ENCODE peak calls at places on chromosome 14, in ten cellular contexts. X, H, S, N, D, U, Y, K, F and E are unnamed samples.

GRCh38 chr14:52703225-52703624 is 3.8 kb upstream of the PSMC6 start:
- DNase-seq in X (no peak), H (no peak), S (peak; percentile 94), N (peak; percentile 98), D (no peak), U (no peak), Y (peak; percentile 91), K (no peak), F (peak; percentile 54), E (no peak)

GRCh38 chr14:53954551-53955233 is 1.9 kb downstream of the BMP4 start:
- DNase-seq in X (no peak), H (no peak), S (peak; percentile 45), N (peak; percentile 36), D (peak; percentile 27), U (peak; percentile 57), Y (peak; percentile 63), K (no peak), F (no peak), E (no peak)

GRCh38 chr14:100293497-100294212 is 12.6 kb downstream of the SLC25A29 start:
- DNase-seq in X (no peak), H (no peak), S (no peak), N (no peak), D (no peak), U (no peak), Y (no peak), K (no peak), F (peak; percentile 4), E (no peak)

GRCh38 chr14:70149766-70150165 is 39.0 kb downstream of the SLC8A3 start:
- DNase-seq in X (no peak), H (no peak), S (no peak), N (no peak), D (no peak), U (no peak), Y (no peak), K (no peak), F (no peak), E (no peak)

GRCh38 chr14:102985665-102986064 is 63.2 kb downstream of the AMN start:
- DNase-seq in X (no peak), H (no peak), S (no peak), N (no peak), D (no peak), U (no peak), Y (no peak), K (no peak), F (no peak), E (no peak)

GRCh38 chr14:77872971-77873370 is 73.1 kb downstream of the ADCK1 start:
- DNase-seq in X (no peak), H (no peak), S (no peak), N (no peak), D (no peak), U (no peak), Y (no peak), K (no peak), F (no peak), E (no peak)

GRCh38 chr14:89214221-89214965 is 202.6 kb downstream of the FOXN3 start:
- DNase-seq in X (no peak), H (peak; percentile 20), S (peak; percentile 17), N (no peak), D (no peak), U (peak; percentile 77), Y (no peak), K (no peak), F (peak; percentile 61), E (no peak)

GRCh38 chr14:65287264-65288131 is 125.0 kb upstream of the FUT8 start:
- DNase-seq in X (no peak), H (no peak), S (peak; percentile 20), N (no peak), D (no peak), U (no peak), Y (no peak), K (peak; percentile 91), F (peak; percentile 51), E (peak; percentile 80)

GRCh38 chr14:92475451-92476187 is 38.0 kb upstream of the RIN3 start:
- DNase-seq in X (no peak), H (no peak), S (no peak), N (no peak), D (no peak), U (no peak), Y (no peak), K (no peak), F (peak; percentile 30), E (no peak)

GRCh38 chr14:69615471-69616407 is 4.3 kb downstream of the SUSD6 start:
- DNase-seq in X (no peak), H (no peak), S (peak; percentile 81), N (peak; percentile 84), D (no peak), U (no peak), Y (peak; percentile 72), K (peak; percentile 89), F (peak; percentile 75), E (peak; percentile 64)

GRCh38 chr14:20477211-20477876 is 8.1 kb downstream of the PNP start:
- DNase-seq in X (no peak), H (no peak), S (peak; percentile 79), N (peak; percentile 73), D (peak; percentile 34), U (no peak), Y (peak; percentile 76), K (peak; percentile 51), F (no peak), E (peak; percentile 51)

GRCh38 chr14:30225171-30225570 is 297.5 kb upstream of the PRKD1 start:
- DNase-seq in X (no peak), H (no peak), S (no peak), N (no peak), D (no peak), U (no peak), Y (no peak), K (no peak), F (no peak), E (no peak)

GRCh38 chr14:57364659-57365450 is 25.5 kb upstream of the NAA30 start:
- DNase-seq in X (no peak), H (no peak), S (no peak), N (no peak), D (no peak), U (peak; percentile 84), Y (no peak), K (no peak), F (no peak), E (no peak)

GRCh38 chr14:74144789-74145188 is 60.0 kb downstream of the LIN52 start:
- DNase-seq in X (no peak), H (no peak), S (no peak), N (no peak), D (no peak), U (no peak), Y (no peak), K (no peak), F (no peak), E (no peak)

GRCh38 chr14:32202468-32202865 is 602 bp downstream of the RNU6-8 start:
- DNase-seq in X (no peak), H (no peak), S (no peak), N (peak; percentile 21), D (peak; percentile 39), U (peak; percentile 57), Y (peak; percentile 68), K (no peak), F (no peak), E (no peak)

GRCh38 chr14:68736519-68736918 is 56.3 kb downstream of the ZFP36L1 start:
- DNase-seq in X (no peak), H (no peak), S (no peak), N (no peak), D (peak; percentile 54), U (peak; percentile 46), Y (no peak), K (no peak), F (no peak), E (no peak)

GRCh38 chr14:92650581-92651105 is 97.8 kb downstream of the LGMN start:
- DNase-seq in X (no peak), H (no peak), S (no peak), N (no peak), D (no peak), U (no peak), Y (no peak), K (no peak), F (no peak), E (no peak)

GRCh38 chr14:76715927-76716200 is 45.4 kb upstream of the VASH1 start:
- DNase-seq in X (no peak), H (no peak), S (no peak), N (no peak), D (no peak), U (no peak), Y (no peak), K (no peak), F (no peak), E (no peak)
- H3K27ac ChIP-seq in X (no peak overlapping the region), H (no peak overlapping the region), S (no peak overlapping the region), N (no peak overlapping the region), D (no peak overlapping the region), U (no peak overlapping the region), Y (no peak overlapping the region), K (no peak overlapping the region), F (no peak overlapping the region), E (no peak overlapping the region)

GRCh38 chr14:91403069-91403600 is 14.5 kb downstream of the CCDC88C start:
- DNase-seq in X (no peak), H (no peak), S (no peak), N (no peak), D (no peak), U (no peak), Y (no peak), K (no peak), F (no peak), E (no peak)
- H3K27ac ChIP-seq in X (no peak overlapping the region), H (no peak overlapping the region), S (no peak overlapping the region), N (no peak overlapping the region), D (no peak overlapping the region), U (peak overlapping the region; percentile 1), Y (no peak overlapping the region), K (peak overlapping the region; percentile 49), F (peak overlapping the region; percentile 74), E (peak overlapping the region; percentile 53)

GRCh38 chr14:91330111-91330696 is 85.7 kb upstream of the GPR68 start:
- DNase-seq in X (no peak), H (no peak), S (no peak), N (no peak), D (no peak), U (no peak), Y (no peak), K (no peak), F (no peak), E (no peak)
- H3K27ac ChIP-seq in X (no peak overlapping the region), H (no peak overlapping the region), S (no peak overlapping the region), N (no peak overlapping the region), D (no peak overlapping the region), U (no peak overlapping the region), Y (no peak overlapping the region), K (peak overlapping the region; percentile 1), F (no peak overlapping the region), E (no peak overlapping the region)

GRCh38 chr14:96091149-96091693 is 52.1 kb downstream of the C14orf132 start:
- DNase-seq in X (no peak), H (no peak), S (no peak), N (no peak), D (no peak), U (no peak), Y (no peak), K (no peak), F (no peak), E (no peak)

GRCh38 chr14:96088911-96089310 is 49.7 kb downstream of the C14orf132 start:
- DNase-seq in X (no peak), H (no peak), S (no peak), N (no peak), D (no peak), U (no peak), Y (no peak), K (no peak), F (no peak), E (no peak)

GRCh38 chr14:96091941-96092411 is 52.8 kb downstream of the C14orf132 start:
- DNase-seq in X (no peak), H (no peak), S (peak; percentile 71), N (no peak), D (no peak), U (no peak), Y (no peak), K (no peak), F (no peak), E (no peak)

GRCh38 chr14:96089401-96089800 is 50.2 kb downstream of the C14orf132 start:
- DNase-seq in X (no peak), H (no peak), S (no peak), N (no peak), D (no peak), U (no peak), Y (no peak), K (no peak), F (no peak), E (no peak)

GRCh38 chr14:96090441-96091148 is 51.4 kb downstream of the C14orf132 start:
- DNase-seq in X (no peak), H (peak; percentile 20), S (peak; percentile 80), N (peak; percentile 65), D (peak; percentile 72), U (no peak), Y (peak; percentile 91), K (no peak), F (peak; percentile 34), E (no peak)
- H3K27ac ChIP-seq in X (no peak overlapping the region), H (no peak overlapping the region), S (no peak overlapping the region), N (no peak overlapping the region), D (no peak overlapping the region), U (no peak overlapping the region), Y (peak overlapping the region; percentile 6), K (no peak overlapping the region), F (no peak overlapping the region), E (no peak overlapping the region)